ENCODE peak calls at places on chromosomes 3 and 15, in four cellular contexts. One of them, this sample, is unnamed. For H3K4me1, the result is how much of the 10 kb centered on the place peaks cover.

GRCh38 chr15:23616536-23616935 is 31.1 kb downstream of the MAGEL2 start:
- DNase-seq in esophagus squamous epithelium: no peak
- DNase-seq in left lung: no peak
- DNase-seq in mammary epithelial cell: no peak
- DNase-seq in this sample: no peak

GRCh38 chr3:32181370-32181769 is 57.1 kb upstream of the CMTM8 start:
- DNase-seq in esophagus squamous epithelium: no peak
- DNase-seq in mammary epithelial cell: no peak
- DNase-seq in left lung: no peak
- DNase-seq in this sample: no peak

GRCh38 chr15:66631616-66632263 is 65.9 kb upstream of the LCTL start:
- DNase-seq in left lung: no peak
- DNase-seq in esophagus squamous epithelium: no peak
- DNase-seq in mammary epithelial cell: no peak
- DNase-seq in this sample: no peak

GRCh38 chr3:159872374-159873109 is 116.1 kb upstream of the IL12A start:
- DNase-seq in mammary epithelial cell: peak
- DNase-seq in left lung: no peak
- DNase-seq in esophagus squamous epithelium: no peak
- DNase-seq in this sample: no peak

GRCh38 chr3:129690406-129690805 is 83.9 kb upstream of the PLXND1 start:
- DNase-seq in left lung: no peak
- DNase-seq in esophagus squamous epithelium: no peak
- DNase-seq in mammary epithelial cell: peak
- DNase-seq in this sample: no peak

GRCh38 chr15:60910202-60910601 is 318.9 kb downstream of the RORA start:
- DNase-seq in esophagus squamous epithelium: no peak
- DNase-seq in left lung: no peak
- DNase-seq in mammary epithelial cell: no peak
- DNase-seq in this sample: no peak

GRCh38 chr3:85074003-85074402 is 115.2 kb downstream of the CADM2 start:
- DNase-seq in mammary epithelial cell: no peak
- DNase-seq in left lung: no peak
- DNase-seq in esophagus squamous epithelium: no peak
- DNase-seq in this sample: no peak

GRCh38 chr15:27514526-27514925 is 543.5 kb downstream of the GABRG3 start:
- DNase-seq in esophagus squamous epithelium: no peak
- DNase-seq in mammary epithelial cell: no peak
- DNase-seq in left lung: no peak
- DNase-seq in this sample: no peak

GRCh38 chr15:30023798-30024295 is 58.9 kb upstream of the GOLGA8J start:
- DNase-seq in left lung: no peak
- DNase-seq in mammary epithelial cell: no peak
- DNase-seq in esophagus squamous epithelium: no peak
- DNase-seq in this sample: no peak

GRCh38 chr3:9746330-9746729 is 3.4 kb upstream of the OGG1 start:
- DNase-seq in left lung: no peak
- DNase-seq in esophagus squamous epithelium: no peak
- DNase-seq in mammary epithelial cell: no peak
- DNase-seq in this sample: no peak

GRCh38 chr3:88661433-88661824 is 446.0 kb upstream of the EPHA3 start:
- DNase-seq in left lung: no peak
- DNase-seq in mammary epithelial cell: no peak
- DNase-seq in esophagus squamous epithelium: no peak
- DNase-seq in this sample: no peak

GRCh38 chr15:35550957-35551356 is 5.0 kb upstream of the DPH6 start:
- DNase-seq in mammary epithelial cell: no peak
- DNase-seq in left lung: no peak
- DNase-seq in esophagus squamous epithelium: no peak
- DNase-seq in this sample: no peak

GRCh38 chr15:83747050-83747717 is 93.3 kb downstream of the ADAMTSL3 start:
- DNase-seq in mammary epithelial cell: peak
- DNase-seq in esophagus squamous epithelium: no peak
- DNase-seq in left lung: no peak
- DNase-seq in this sample: no peak

GRCh38 chr15:72604794-72605193 is 49.7 kb upstream of the GOLGA6B start:
- DNase-seq in esophagus squamous epithelium: no peak
- DNase-seq in left lung: no peak
- DNase-seq in mammary epithelial cell: no peak
- DNase-seq in this sample: no peak

GRCh38 chr3:110307065-110307809 is 764.4 kb upstream of the NECTIN3 start:
- DNase-seq in left lung: no peak
- DNase-seq in mammary epithelial cell: no peak
- DNase-seq in esophagus squamous epithelium: no peak
- DNase-seq in this sample: no peak

GRCh38 chr3:74633021-74633420 is 18.6 kb upstream of the CNTN3 start:
- DNase-seq in left lung: no peak
- DNase-seq in mammary epithelial cell: peak
- DNase-seq in esophagus squamous epithelium: no peak
- DNase-seq in this sample: no peak

GRCh38 chr3:136818851-136819783 is at the start of gene SLC35G2:
- DNase-seq in mammary epithelial cell: peak
- DNase-seq in esophagus squamous epithelium: no peak
- DNase-seq in left lung: peak
- DNase-seq in this sample: peak

GRCh38 chr15:83094592-83094991 is 12.9 kb upstream of the TM6SF1 start:
- DNase-seq in esophagus squamous epithelium: no peak
- DNase-seq in mammary epithelial cell: no peak
- DNase-seq in left lung: peak
- DNase-seq in this sample: no peak

GRCh38 chr3:13303410-13303809 is 116.7 kb downstream of the NUP210 start:
- DNase-seq in left lung: no peak
- DNase-seq in esophagus squamous epithelium: no peak
- DNase-seq in mammary epithelial cell: no peak
- DNase-seq in this sample: no peak

GRCh38 chr3:146246493-146246892 is 4.4 kb downstream of the PLSCR4 start:
- DNase-seq in esophagus squamous epithelium: no peak
- DNase-seq in left lung: no peak
- DNase-seq in mammary epithelial cell: no peak
- DNase-seq in this sample: no peak

DNA sequence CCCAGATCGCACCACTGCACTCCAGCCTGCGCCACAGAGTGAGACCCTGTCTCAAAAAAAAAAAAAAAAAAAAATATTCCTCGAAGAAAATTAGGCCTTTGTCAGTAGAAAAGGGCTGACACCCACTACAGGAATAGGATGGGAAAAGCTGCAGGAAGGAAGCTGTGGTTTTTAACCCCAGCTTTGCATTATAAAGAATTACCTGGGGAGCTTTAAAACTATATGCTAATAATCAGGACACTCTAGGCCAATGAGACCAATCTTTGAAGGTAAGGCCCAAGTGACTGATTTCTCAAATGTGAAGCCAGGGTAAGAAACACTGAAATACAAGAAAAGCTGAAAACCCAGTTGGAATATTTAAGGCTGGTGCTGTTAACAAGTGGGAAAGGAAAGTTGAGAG is 74.3 kb downstream of the RBPMS2 start:
- DNase-seq in esophagus squamous epithelium: no peak
- DNase-seq in left lung: no peak
- DNase-seq in mammary epithelial cell: no peak
- DNase-seq in this sample: no peak
- H3K4me1 ChIP-seq in esophagus squamous epithelium: half or more
- H3K4me1 ChIP-seq in left lung: half or more
- H3K4me1 ChIP-seq in mammary epithelial cell: under half
- H3K4me1 ChIP-seq in this sample: half or more

DNA sequence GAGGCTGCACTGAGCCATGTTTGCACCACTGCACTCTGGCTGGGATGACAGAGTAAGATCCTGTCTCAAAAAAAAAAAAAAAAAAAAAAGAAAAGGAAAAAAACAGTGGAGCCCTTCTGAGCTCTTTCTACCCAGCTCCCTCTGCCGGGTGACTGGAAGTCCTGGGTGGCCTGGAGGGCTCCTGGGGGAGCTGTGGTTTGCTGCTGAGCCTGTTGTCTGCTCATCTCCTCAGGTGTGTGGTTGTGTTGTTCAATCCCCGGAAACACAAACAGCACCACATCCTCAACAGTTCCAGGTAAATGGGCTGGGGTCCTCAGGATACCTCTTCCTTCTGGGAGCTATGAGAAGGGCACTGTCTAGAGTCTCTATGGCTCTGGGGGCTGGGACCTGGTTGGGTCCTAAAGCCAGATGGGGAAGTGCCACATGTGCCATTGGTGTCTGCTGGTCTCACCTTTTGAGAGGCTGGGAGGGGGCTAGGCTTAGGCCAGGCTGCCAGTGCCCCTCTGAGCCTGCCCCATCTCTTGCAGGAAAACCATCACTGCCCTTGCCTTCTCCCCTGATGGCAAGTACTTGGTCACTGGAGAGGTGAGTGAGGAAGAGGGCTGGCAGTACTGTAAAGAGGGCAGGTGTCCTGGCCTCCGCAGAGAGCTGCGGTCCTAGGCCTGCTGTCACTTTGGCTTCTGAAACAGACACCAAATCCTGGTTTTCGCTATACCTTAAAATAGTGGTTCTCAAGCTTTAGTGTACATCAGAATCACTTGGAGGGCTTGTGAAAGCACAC is 17.1 kb upstream of the JMJD7 start:
- DNase-seq in mammary epithelial cell: no peak
- DNase-seq in left lung: no peak
- DNase-seq in esophagus squamous epithelium: no peak
- DNase-seq in this sample: no peak
- TF ChIP-seq CTCF in mammary epithelial cell: no peak
- TF ChIP-seq CTCF in left lung: no peak
- TF ChIP-seq CTCF in esophagus squamous epithelium: no peak
- TF ChIP-seq CTCF in this sample: no peak

DNA sequence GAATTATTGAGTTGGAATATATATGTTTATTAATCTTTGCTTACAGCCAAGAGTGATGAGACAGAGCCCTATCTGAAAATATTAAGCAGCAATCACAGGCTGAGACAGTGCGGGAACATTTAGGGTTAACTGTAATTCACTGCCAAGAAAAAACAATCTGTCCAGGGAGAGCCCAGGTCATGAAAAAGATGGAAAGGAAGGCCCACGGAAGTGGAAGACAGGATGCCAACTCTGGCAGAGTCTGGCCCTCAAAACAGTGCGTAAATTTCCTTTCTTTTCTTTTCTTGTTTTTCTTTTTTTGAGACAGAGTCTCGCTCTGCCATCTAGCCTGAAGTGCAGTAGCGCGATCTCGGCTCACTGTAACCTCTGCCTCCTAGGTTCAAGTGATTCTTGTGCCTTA is 67.6 kb downstream of the SUMF1 start:
- DNase-seq in esophagus squamous epithelium: no peak
- DNase-seq in mammary epithelial cell: no peak
- DNase-seq in left lung: no peak
- DNase-seq in this sample: no peak
- H3K27ac ChIP-seq in esophagus squamous epithelium: no peak
- H3K27ac ChIP-seq in mammary epithelial cell: no peak
- H3K27ac ChIP-seq in left lung: no peak
- H3K27ac ChIP-seq in this sample: no peak

DNA sequence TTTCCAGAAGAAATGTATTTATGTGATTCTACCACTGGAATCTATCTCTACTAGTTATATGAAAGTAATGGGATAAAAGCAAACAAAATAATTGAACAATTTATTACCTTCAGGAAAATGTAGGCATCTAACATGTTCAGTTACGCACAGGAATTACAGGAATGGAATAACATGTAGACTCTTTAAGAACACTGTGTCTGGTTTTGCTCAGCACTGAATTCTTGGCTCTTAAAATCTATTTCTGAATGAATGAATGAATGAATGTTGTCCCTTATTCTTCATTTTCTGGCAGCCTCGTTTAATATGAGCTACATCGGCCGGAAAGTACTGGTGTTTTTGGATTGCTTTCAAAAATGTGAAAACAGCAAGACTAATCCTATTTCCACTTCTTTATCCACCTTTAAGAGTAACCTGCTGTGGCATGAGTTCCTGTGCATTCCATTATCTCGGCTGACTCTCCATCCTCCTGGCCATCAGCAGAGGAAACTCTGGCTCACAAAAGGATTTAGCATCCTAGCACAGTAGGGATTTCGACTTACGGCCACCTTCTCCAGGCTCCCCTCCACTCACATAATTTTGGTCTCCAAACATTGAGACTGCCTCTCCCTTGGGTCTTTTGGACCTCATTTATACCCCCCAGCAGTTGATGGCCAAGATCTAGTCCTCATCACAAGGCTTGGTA is 145.4 kb downstream of the FOXP1 start:
- DNase-seq in esophagus squamous epithelium: no peak
- DNase-seq in left lung: no peak
- DNase-seq in mammary epithelial cell: no peak
- DNase-seq in this sample: no peak
- H3K4me1 ChIP-seq in esophagus squamous epithelium: half or more
- H3K4me1 ChIP-seq in left lung: under half
- H3K4me1 ChIP-seq in mammary epithelial cell: under half
- H3K4me1 ChIP-seq in this sample: under half

DNA sequence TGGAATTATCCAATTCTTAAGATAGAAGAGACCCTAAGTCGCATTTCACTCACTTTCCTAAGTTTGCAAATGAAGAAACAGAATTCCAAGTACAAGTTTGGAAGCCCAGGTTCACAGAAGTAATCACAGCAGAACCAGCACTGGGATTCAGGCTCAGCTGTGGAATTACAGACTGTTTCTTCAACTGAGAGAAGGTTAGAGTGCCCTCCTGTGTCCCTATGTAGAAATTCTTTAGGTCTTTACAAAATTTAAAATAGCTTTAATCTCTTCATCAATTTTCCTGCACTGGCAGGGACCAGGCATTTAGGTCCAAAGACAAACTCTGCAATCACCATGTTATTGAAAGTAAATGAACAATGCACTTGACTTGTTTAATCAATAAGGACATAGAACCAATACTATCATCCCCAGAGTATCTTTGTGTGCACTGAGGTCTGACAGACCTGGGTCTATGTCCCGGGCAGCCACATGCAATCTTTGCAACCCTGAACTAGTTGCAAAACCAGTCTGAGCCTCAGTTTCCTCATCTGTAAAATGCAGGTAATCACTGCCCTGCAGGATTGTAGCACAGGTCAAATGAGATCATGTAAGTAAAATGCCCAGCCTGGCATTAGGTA is 96.3 kb upstream of the ZBED2 start:
- DNase-seq in mammary epithelial cell: peak
- DNase-seq in left lung: no peak
- DNase-seq in esophagus squamous epithelium: no peak
- DNase-seq in this sample: no peak
- TF ChIP-seq CTCF in mammary epithelial cell: peak
- TF ChIP-seq CTCF in left lung: peak
- TF ChIP-seq CTCF in esophagus squamous epithelium: peak
- TF ChIP-seq CTCF in this sample: peak

GRCh38 chr15:34065261-34065660 is 26.3 kb upstream of the AVEN start:
- DNase-seq in esophagus squamous epithelium: no peak
- DNase-seq in mammary epithelial cell: no peak
- DNase-seq in left lung: no peak
- DNase-seq in this sample: no peak
- H3K27ac ChIP-seq in esophagus squamous epithelium: peak
- H3K27ac ChIP-seq in mammary epithelial cell: no peak
- H3K27ac ChIP-seq in left lung: no peak
- H3K27ac ChIP-seq in this sample: no peak

DNA sequence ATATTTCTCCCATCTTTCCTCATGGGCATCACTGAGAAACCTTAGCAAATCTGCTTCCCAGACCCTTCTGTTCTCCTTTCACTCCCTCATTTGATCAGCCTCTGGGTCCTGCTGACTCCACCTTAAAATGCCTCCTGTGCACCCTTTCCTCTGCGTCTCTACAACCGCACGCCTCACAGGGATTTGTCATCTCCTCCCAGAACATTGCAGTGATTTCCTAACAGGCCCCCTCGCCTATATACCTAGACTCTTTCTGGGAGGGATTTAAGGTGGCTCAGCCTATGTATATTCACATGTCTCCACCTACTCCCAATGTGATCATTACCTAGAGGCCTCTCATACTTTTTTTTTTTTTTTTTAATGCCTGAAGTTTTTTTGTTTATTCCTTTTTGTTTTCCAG is 69.2 kb downstream of the LIPC start:
- DNase-seq in esophagus squamous epithelium: no peak
- DNase-seq in left lung: no peak
- DNase-seq in mammary epithelial cell: no peak
- DNase-seq in this sample: no peak
- H3K4me1 ChIP-seq in esophagus squamous epithelium: under half
- H3K4me1 ChIP-seq in left lung: under half
- H3K4me1 ChIP-seq in mammary epithelial cell: under half
- H3K4me1 ChIP-seq in this sample: under half